ENCODE peak calls at places on chromosomes 7 and 10, in five cellular contexts. A is erythroblast, V is B cell, T is lower lobe of right lung, O is neural crest cell. C is an unnamed sample.

GRCh38 chr10:80357000-80357803 is 621 bp downstream of the DYDC2 start:
- DNase-seq in A (no peak), V (no peak), T (no peak), O (peak; percentile 51), C (no peak)

GRCh38 chr7:128906766-128907559 is 3.5 kb downstream of the KCP start:
- DNase-seq in A (no peak), V (no peak), T (no peak), O (no peak), C (peak; percentile 49)

GRCh38 chr10:80144302-80145131 is 12.0 kb downstream of the PLAC9 start:
- DNase-seq in A (no peak), V (no peak), T (no peak), O (no peak), C (peak; percentile 44)

GRCh38 chr10:101774589-101775272 is 1.2 kb downstream of the FGF8 start:
- DNase-seq in A (no peak), V (no peak), T (no peak), O (no peak), C (no peak)

GRCh38 chr7:65449505-65449852 is 75.8 kb downstream of the ZNF92 start:
- DNase-seq in A (no peak), V (no peak), T (no peak), O (no peak), C (no peak)

GRCh38 chr7:138975343-138976104 is 5.7 kb downstream of the KIAA1549 start:
- DNase-seq in A (no peak), V (no peak), T (no peak), O (no peak), C (no peak)

GRCh38 chr7:109003742-109004141 is 434.1 kb downstream of the DNAJB9 start:
- DNase-seq in A (no peak), V (no peak), T (no peak), O (no peak), C (no peak)

GRCh38 chr10:15168296-15168780 is at the start of gene NMT2:
- DNase-seq in A (peak; percentile 92), V (no peak), T (peak; percentile 91), O (peak; percentile 81), C (no peak)

GRCh38 chr7:128830231-128831177 is at the start of gene FLNC:
- DNase-seq in A (peak; percentile 29), V (no peak), T (no peak), O (peak; percentile 34), C (no peak)

GRCh38 chr10:20963721-20964595 is 66.8 kb upstream of the NEBL start:
- DNase-seq in A (no peak), V (no peak), T (no peak), O (no peak), C (no peak)

GRCh38 chr7:149625947-149626392 is 128.4 kb upstream of the ZNF746 start:
- DNase-seq in A (no peak), V (no peak), T (no peak), O (no peak), C (no peak)

GRCh38 chr10:75350791-75351190 is 50.8 kb downstream of the ZNF503 start:
- DNase-seq in A (no peak), V (no peak), T (no peak), O (no peak), C (no peak)

GRCh38 chr7:85041599-85042216 is 145.1 kb downstream of the SEMA3D start:
- DNase-seq in A (peak; percentile 15), V (peak; percentile 60), T (peak; percentile 52), O (peak; percentile 65), C (peak; percentile 80)

GRCh38 chr7:84049034-84049433 is 145.6 kb downstream of the SEMA3A start:
- DNase-seq in A (no peak), V (no peak), T (no peak), O (no peak), C (no peak)

GRCh38 chr10:34295142-34295548 is 520.0 kb downstream of the PARD3 start:
- DNase-seq in A (no peak), V (no peak), T (no peak), O (no peak), C (no peak)

GRCh38 chr10:971613-972012 is 16.6 kb upstream of the GTPBP4 start:
- DNase-seq in A (no peak), V (no peak), T (no peak), O (no peak), C (no peak)

GRCh38 chr7:147478751-147479150 is 1111.8 kb upstream of the C7orf33 start:
- DNase-seq in A (no peak), V (no peak), T (no peak), O (no peak), C (no peak)

GRCh38 chr7:129163875-129164544 is 19.5 kb downstream of the TSPAN33 start:
- DNase-seq in A (peak; percentile 49), V (no peak), T (no peak), O (no peak), C (peak; percentile 83)

GRCh38 chr10:92691042-92691590 is 1.4 kb downstream of the HHEX start:
- DNase-seq in A (no peak), V (no peak), T (peak; percentile 60), O (peak; percentile 4), C (peak; percentile 42)

GRCh38 chr7:94011714-94012353 is 7.7 kb upstream of the BET1 start:
- DNase-seq in A (no peak), V (no peak), T (no peak), O (no peak), C (no peak)

GRCh38 chr7:44103941-44104879 is at the start of gene AEBP1:
- DNase-seq in A (no peak), V (peak; percentile 53), T (no peak), O (peak; percentile 26), C (no peak)

GRCh38 chr10:57628592-57629284 is 639.0 kb downstream of the IPMK start:
- DNase-seq in A (no peak), V (no peak), T (no peak), O (no peak), C (no peak)

GRCh38 chr10:44723654-44724053 is 187.5 kb upstream of the TMEM72 start:
- DNase-seq in A (no peak), V (no peak), T (no peak), O (no peak), C (no peak)

GRCh38 chr10:91813251-91813650 is 15.0 kb downstream of the TNKS2 start:
- DNase-seq in A (no peak), V (no peak), T (no peak), O (no peak), C (no peak)

GRCh38 chr10:65570143-65571010 is 1355.5 kb upstream of the LRRTM3 start:
- DNase-seq in A (peak; percentile 28), V (no peak), T (peak; percentile 53), O (peak; percentile 3), C (no peak)